ENCODE peak calls at places on chromosome 2, in nine cellular contexts. X, K, U, Y, V, G, L, S and M are unnamed samples.

GRCh38 chr2:228039752-228040534 is 141.5 kb downstream of the SPHKAP start:
- DNase-seq in U (no peak), Y (no peak), V (no peak), S (no peak), L (no peak), X (peak), G (peak), K (peak), M (no peak)

GRCh38 chr2:237199082-237199481 is 113.4 kb downstream of the COPS8 start:
- DNase-seq in Y (no peak), K (no peak), U (no peak), X (no peak), L (no peak), V (no peak), S (no peak), G (no peak), M (no peak)

GRCh38 chr2:95384854-95385569 is 17.5 kb upstream of the FAHD2A start:
- DNase-seq in G (peak), K (no peak), Y (no peak), L (peak), S (no peak), X (no peak), U (no peak), V (no peak), M (no peak)

GRCh38 chr2:128414946-128415767 is 96.5 kb upstream of the HS6ST1 start:
- DNase-seq in Y (peak), S (no peak), G (no peak), L (no peak), U (no peak), K (no peak), X (no peak), V (no peak), M (peak)

GRCh38 chr2:10810175-10811161 is 2.1 kb downstream of the PDIA6 start:
- DNase-seq in X (no peak), K (no peak), Y (no peak), V (no peak), L (no peak), S (no peak), U (no peak), G (no peak), M (no peak)

GRCh38 chr2:85911836-85912692 is 23.3 kb upstream of the ST3GAL5 start:
- DNase-seq in Y (no peak), X (no peak), V (peak), U (no peak), K (no peak), L (peak), S (no peak), G (no peak), M (no peak)

GRCh38 chr2:218963597-218963996 is 4.1 kb downstream of the CDK5R2 start:
- DNase-seq in G (no peak), V (no peak), U (no peak), Y (no peak), K (no peak), S (no peak), X (no peak), L (no peak), M (no peak)

GRCh38 chr2:192194065-192194865 is 468 bp downstream of the TMEFF2 start:
- DNase-seq in S (peak), K (no peak), U (no peak), L (peak), X (peak), G (peak), Y (peak), V (peak), M (peak)

GRCh38 chr2:211451642-211452041 is 895.2 kb downstream of the CPS1 start:
- DNase-seq in K (no peak), G (no peak), V (no peak), U (no peak), X (no peak), S (no peak), Y (no peak), L (no peak), M (no peak)

GRCh38 chr2:25320077-25320476 is 21.6 kb downstream of the DNMT3A start:
- DNase-seq in V (no peak), S (no peak), G (no peak), Y (no peak), X (no peak), K (no peak), U (no peak), L (no peak), M (no peak)

GRCh38 chr2:74845217-74845751 is 11.4 kb downstream of the HK2 start:
- DNase-seq in X (no peak), S (no peak), Y (peak), V (peak), G (no peak), U (peak), K (peak), L (peak), M (peak)

GRCh38 chr2:1518891-1519530 is 105.7 kb downstream of the TPO start:
- DNase-seq in U (no peak), L (peak), K (peak), S (no peak), X (no peak), Y (no peak), V (no peak), G (no peak), M (peak)

GRCh38 chr2:171515672-171516298 is 6.5 kb upstream of the CYBRD1 start:
- DNase-seq in L (no peak), G (no peak), K (no peak), U (no peak), Y (no peak), V (no peak), S (no peak), X (no peak), M (no peak)

GRCh38 chr2:144256996-144257707 is 262.8 kb downstream of the ZEB2 start:
- DNase-seq in V (peak), L (no peak), U (no peak), X (no peak), Y (no peak), K (no peak), S (no peak), G (no peak), M (no peak)

GRCh38 chr2:101781326-101781725 is 83.8 kb downstream of the MAP4K4 start:
- DNase-seq in Y (no peak), U (no peak), X (no peak), V (no peak), G (no peak), S (no peak), K (no peak), L (no peak), M (no peak)

GRCh38 chr2:46520108-46520507 is 40.7 kb downstream of the TMEM247 start:
- DNase-seq in L (no peak), K (no peak), V (no peak), X (no peak), S (no peak), G (no peak), U (no peak), Y (no peak), M (no peak)

GRCh38 chr2:118202707-118203303 is 114.5 kb downstream of the INSIG2 start:
- DNase-seq in V (peak), U (peak), X (peak), G (peak), Y (peak), K (peak), S (no peak), L (no peak), M (no peak)

GRCh38 chr2:19786408-19787058 is 115.2 kb downstream of the TTC32 start:
- DNase-seq in S (no peak), U (no peak), K (no peak), X (no peak), Y (no peak), G (no peak), V (no peak), L (no peak), M (no peak)

GRCh38 chr2:25032901-25033300 is 9.0 kb upstream of the EFR3B start:
- DNase-seq in Y (no peak), S (no peak), L (no peak), U (no peak), G (no peak), V (no peak), X (no peak), K (no peak), M (no peak)

GRCh38 chr2:74685408-74685807 is 31.4 kb downstream of the SEMA4F start:
- DNase-seq in L (no peak), G (no peak), S (no peak), K (no peak), V (no peak), X (no peak), U (no peak), Y (no peak), M (no peak)

GRCh38 chr2:160227252-160227651 is 27.2 kb upstream of the ITGB6 start:
- DNase-seq in U (no peak), K (no peak), Y (no peak), L (no peak), S (no peak), G (no peak), V (no peak), X (no peak), M (no peak)

GRCh38 chr2:8431446-8432125 is 250.3 kb upstream of the ID2 start:
- DNase-seq in V (no peak), S (no peak), L (no peak), U (no peak), X (no peak), G (no peak), Y (no peak), K (no peak), M (no peak)

GRCh38 chr2:61775956-61776570 is 77.8 kb downstream of the FAM161A start:
- DNase-seq in U (no peak), K (no peak), X (no peak), Y (no peak), L (no peak), V (no peak), G (no peak), S (no peak), M (no peak)

GRCh38 chr2:48605482-48606175 is 12.0 kb upstream of the GTF2A1L start:
- DNase-seq in X (no peak), S (no peak), U (no peak), K (no peak), V (no peak), Y (no peak), L (no peak), G (no peak), M (no peak)

GRCh38 chr2:11945139-11946126 is 199.0 kb downstream of the LPIN1 start:
- DNase-seq in V (peak), L (no peak), S (no peak), Y (no peak), K (no peak), X (no peak), G (no peak), U (no peak), M (no peak)

GRCh38 chr2:178412047-178412446 is 38.9 kb downstream of the PRKRA start:
- DNase-seq in Y (no peak), U (no peak), V (no peak), K (peak), G (no peak), S (no peak), L (no peak), X (no peak), M (no peak)

GRCh38 chr2:27315122-27315521 is 6.9 kb upstream of the UCN start:
- DNase-seq in S (no peak), Y (no peak), X (no peak), G (no peak), K (no peak), U (no peak), V (no peak), L (no peak), M (no peak)

GRCh38 chr2:215881582-215881981 is 131.8 kb downstream of the MREG start:
- DNase-seq in Y (no peak), S (no peak), U (no peak), V (no peak), K (no peak), G (no peak), L (no peak), X (no peak), M (no peak)

GRCh38 chr2:148519013-148519412 is 125.5 kb upstream of the EPC2 start:
- DNase-seq in S (no peak), L (no peak), X (peak), U (no peak), V (no peak), G (no peak), Y (no peak), K (no peak), M (no peak)